ENCODE peak calls at places on chromosome 4, in nine cellular contexts. R, X, Z, Q, P, F, D, Y and B are unnamed samples.

GRCh38 chr4:62881901-62882300 is 1527.3 kb downstream of the TECRL start:
- DNase-seq in X (no peak), D (no peak), Y (no peak), P (no peak), R (no peak), F (no peak), Z (peak; percentile 57), Q (no peak), B (no peak)

GRCh38 chr4:72842323-72842722 is 227.2 kb downstream of the COX18 start:
- DNase-seq in F (no peak), Z (no peak), X (no peak), D (peak; percentile 6), R (no peak), P (no peak), Y (no peak), Q (no peak), B (no peak)

GRCh38 chr4:17324431-17324830 is 187.5 kb downstream of the QDPR start:
- DNase-seq in X (no peak), P (no peak), R (peak; percentile 23), Z (no peak), F (peak; percentile 69), D (no peak), Y (peak; percentile 25), Q (no peak), B (peak; percentile 59)

GRCh38 chr4:4426511-4427477 is 39.9 kb downstream of the NSG1 start:
- DNase-seq in F (no peak), R (no peak), X (no peak), P (no peak), Q (no peak), D (no peak), Y (no peak), Z (no peak), B (no peak)

GRCh38 chr4:67030636-67031035 is 514.7 kb downstream of the CENPC start:
- DNase-seq in F (no peak), R (no peak), Z (no peak), D (peak; percentile 53), Y (no peak), P (no peak), X (no peak), Q (no peak), B (peak; percentile 25)

GRCh38 chr4:87843936-87844335 is 11.2 kb downstream of the MEPE start:
- DNase-seq in Y (no peak), Q (no peak), X (no peak), Z (peak; percentile 85), P (no peak), F (no peak), R (peak; percentile 12), D (peak; percentile 48), B (peak; percentile 44)

GRCh38 chr4:27176881-27177280 is 316.2 kb downstream of the STIM2 start:
- DNase-seq in P (no peak), Y (no peak), F (no peak), R (no peak), X (no peak), Z (no peak), D (no peak), Q (no peak), B (no peak)

GRCh38 chr4:27248829-27249228 is 388.2 kb downstream of the STIM2 start:
- DNase-seq in Y (no peak), P (no peak), D (no peak), R (no peak), Z (no peak), F (no peak), Q (no peak), X (no peak), B (no peak)

GRCh38 chr4:38287090-38287843 is 327.1 kb downstream of the PTTG2 start:
- DNase-seq in Z (no peak), F (no peak), Q (no peak), P (no peak), D (no peak), Y (no peak), X (no peak), R (no peak), B (no peak)